ENCODE peak calls at places on chromosomes 4 and X, in eight cellular contexts. One of them, this sample, is unnamed.

GRCh38 chr4:70801265-70801809 is 38.4 kb downstream of the GRSF1 start:
- DNase-seq in ovary: no peak
- DNase-seq in HepG2: no peak
- DNase-seq in sigmoid colon: no peak
- DNase-seq in body of pancreas: no peak
- DNase-seq in GM12878: no peak
- DNase-seq in right lobe of liver: no peak
- DNase-seq in endothelial cell of umbilical vein: no peak
- DNase-seq in this sample: no peak

GRCh38 chr4:125515016-125515415 is 200.3 kb downstream of the FAT4 start:
- DNase-seq in GM12878: no peak
- DNase-seq in body of pancreas: no peak
- DNase-seq in sigmoid colon: no peak
- DNase-seq in endothelial cell of umbilical vein: no peak
- DNase-seq in right lobe of liver: no peak
- DNase-seq in HepG2: no peak
- DNase-seq in ovary: no peak
- DNase-seq in this sample: no peak

GRCh38 chr4:675036-675804 is 878 bp downstream of the MYL5 start:
- DNase-seq in right lobe of liver: no peak
- DNase-seq in endothelial cell of umbilical vein: no peak
- DNase-seq in body of pancreas: no peak
- DNase-seq in GM12878: no peak
- DNase-seq in sigmoid colon: no peak
- DNase-seq in HepG2: no peak
- DNase-seq in ovary: peak
- DNase-seq in this sample: no peak

GRCh38 chr4:102494603-102495002 is 6.6 kb upstream of the NFKB1 start:
- DNase-seq in body of pancreas: no peak
- DNase-seq in sigmoid colon: no peak
- DNase-seq in right lobe of liver: no peak
- DNase-seq in endothelial cell of umbilical vein: no peak
- DNase-seq in ovary: no peak
- DNase-seq in HepG2: no peak
- DNase-seq in GM12878: no peak
- DNase-seq in this sample: no peak

GRCh38 chrX:18997916-18998315 is 14.0 kb upstream of the PHKA2 start:
- DNase-seq in body of pancreas: no peak
- DNase-seq in endothelial cell of umbilical vein: no peak
- DNase-seq in right lobe of liver: no peak
- DNase-seq in sigmoid colon: no peak
- DNase-seq in GM12878: no peak
- DNase-seq in ovary: no peak
- DNase-seq in HepG2: no peak
- DNase-seq in this sample: no peak

GRCh38 chr4:52833941-52834525 is 28.1 kb upstream of the RASL11B start:
- DNase-seq in endothelial cell of umbilical vein: no peak
- DNase-seq in ovary: no peak
- DNase-seq in right lobe of liver: no peak
- DNase-seq in sigmoid colon: no peak
- DNase-seq in body of pancreas: no peak
- DNase-seq in GM12878: no peak
- DNase-seq in HepG2: no peak
- DNase-seq in this sample: no peak

GRCh38 chr4:163548481-163549243 is 54.2 kb downstream of the TMA16 start:
- DNase-seq in ovary: no peak
- DNase-seq in endothelial cell of umbilical vein: peak
- DNase-seq in sigmoid colon: no peak
- DNase-seq in body of pancreas: peak
- DNase-seq in HepG2: peak
- DNase-seq in right lobe of liver: no peak
- DNase-seq in GM12878: no peak
- DNase-seq in this sample: no peak

GRCh38 chrX:29071525-29071924 is 484.3 kb downstream of the IL1RAPL1 start:
- DNase-seq in GM12878: no peak
- DNase-seq in endothelial cell of umbilical vein: peak
- DNase-seq in ovary: no peak
- DNase-seq in sigmoid colon: no peak
- DNase-seq in right lobe of liver: no peak
- DNase-seq in body of pancreas: no peak
- DNase-seq in HepG2: no peak
- DNase-seq in this sample: no peak

GRCh38 chrX:124726881-124727280 is 380.5 kb downstream of the SH2D1A start:
- DNase-seq in sigmoid colon: no peak
- DNase-seq in HepG2: no peak
- DNase-seq in endothelial cell of umbilical vein: no peak
- DNase-seq in body of pancreas: no peak
- DNase-seq in ovary: no peak
- DNase-seq in right lobe of liver: no peak
- DNase-seq in GM12878: no peak
- DNase-seq in this sample: no peak

GRCh38 chrX:17459596-17459995 is 84.6 kb downstream of the NHS start:
- DNase-seq in ovary: no peak
- DNase-seq in body of pancreas: no peak
- DNase-seq in GM12878: no peak
- DNase-seq in HepG2: no peak
- DNase-seq in endothelial cell of umbilical vein: no peak
- DNase-seq in right lobe of liver: no peak
- DNase-seq in sigmoid colon: no peak
- DNase-seq in this sample: no peak

GRCh38 chr4:185229021-185229818 is 19.8 kb downstream of the SNX25 start:
- DNase-seq in HepG2: no peak
- DNase-seq in endothelial cell of umbilical vein: no peak
- DNase-seq in right lobe of liver: no peak
- DNase-seq in body of pancreas: peak
- DNase-seq in GM12878: no peak
- DNase-seq in sigmoid colon: no peak
- DNase-seq in ovary: no peak
- DNase-seq in this sample: no peak

GRCh38 chrX:124594017-124594651 is 247.8 kb downstream of the SH2D1A start:
- DNase-seq in body of pancreas: no peak
- DNase-seq in GM12878: no peak
- DNase-seq in ovary: no peak
- DNase-seq in right lobe of liver: no peak
- DNase-seq in endothelial cell of umbilical vein: no peak
- DNase-seq in sigmoid colon: no peak
- DNase-seq in HepG2: no peak
- DNase-seq in this sample: no peak

GRCh38 chrX:150772150-150772970 is 79.2 kb downstream of the MTMR1 start:
- DNase-seq in right lobe of liver: peak
- DNase-seq in GM12878: no peak
- DNase-seq in sigmoid colon: peak
- DNase-seq in ovary: peak
- DNase-seq in endothelial cell of umbilical vein: peak
- DNase-seq in body of pancreas: peak
- DNase-seq in HepG2: peak
- DNase-seq in this sample: peak

GRCh38 chrX:133580630-133581029 is 165.3 kb upstream of the GPC4 start:
- DNase-seq in right lobe of liver: no peak
- DNase-seq in endothelial cell of umbilical vein: no peak
- DNase-seq in GM12878: no peak
- DNase-seq in sigmoid colon: no peak
- DNase-seq in body of pancreas: no peak
- DNase-seq in ovary: no peak
- DNase-seq in HepG2: no peak
- DNase-seq in this sample: no peak

GRCh38 chrX:120514236-120514635 is 45.1 kb upstream of the LAMP2 start:
- DNase-seq in ovary: no peak
- DNase-seq in HepG2: peak
- DNase-seq in body of pancreas: peak
- DNase-seq in endothelial cell of umbilical vein: peak
- DNase-seq in GM12878: no peak
- DNase-seq in right lobe of liver: no peak
- DNase-seq in sigmoid colon: no peak
- DNase-seq in this sample: no peak

GRCh38 chr4:1594871-1595788 is 89.0 kb downstream of the FAM53A start:
- DNase-seq in HepG2: no peak
- DNase-seq in endothelial cell of umbilical vein: no peak
- DNase-seq in GM12878: no peak
- DNase-seq in body of pancreas: no peak
- DNase-seq in right lobe of liver: no peak
- DNase-seq in sigmoid colon: peak
- DNase-seq in ovary: peak
- DNase-seq in this sample: no peak

GRCh38 chr4:76341063-76341462 is 34.5 kb downstream of the STBD1 start:
- DNase-seq in right lobe of liver: no peak
- DNase-seq in sigmoid colon: no peak
- DNase-seq in endothelial cell of umbilical vein: no peak
- DNase-seq in HepG2: no peak
- DNase-seq in ovary: no peak
- DNase-seq in body of pancreas: no peak
- DNase-seq in GM12878: no peak
- DNase-seq in this sample: no peak

GRCh38 chr4:76447326-76447954 is 12.4 kb downstream of the SHROOM3 start:
- DNase-seq in ovary: no peak
- DNase-seq in HepG2: no peak
- DNase-seq in body of pancreas: no peak
- DNase-seq in right lobe of liver: no peak
- DNase-seq in GM12878: no peak
- DNase-seq in sigmoid colon: no peak
- DNase-seq in endothelial cell of umbilical vein: peak
- DNase-seq in this sample: no peak

GRCh38 chrX:102155806-102156179 is at the start of gene BEX5:
- DNase-seq in GM12878: no peak
- DNase-seq in body of pancreas: peak
- DNase-seq in HepG2: no peak
- DNase-seq in right lobe of liver: peak
- DNase-seq in endothelial cell of umbilical vein: peak
- DNase-seq in ovary: peak
- DNase-seq in sigmoid colon: peak
- DNase-seq in this sample: no peak

GRCh38 chr4:142044271-142044670 is 407.9 kb downstream of the IL15 start:
- DNase-seq in GM12878: no peak
- DNase-seq in body of pancreas: no peak
- DNase-seq in HepG2: no peak
- DNase-seq in endothelial cell of umbilical vein: no peak
- DNase-seq in sigmoid colon: no peak
- DNase-seq in ovary: no peak
- DNase-seq in right lobe of liver: no peak
- DNase-seq in this sample: no peak

GRCh38 chr4:82994834-82995233 is 15.8 kb downstream of the LIN54 start:
- DNase-seq in right lobe of liver: no peak
- DNase-seq in sigmoid colon: no peak
- DNase-seq in GM12878: no peak
- DNase-seq in HepG2: peak
- DNase-seq in body of pancreas: no peak
- DNase-seq in endothelial cell of umbilical vein: no peak
- DNase-seq in ovary: no peak
- DNase-seq in this sample: no peak

DNA sequence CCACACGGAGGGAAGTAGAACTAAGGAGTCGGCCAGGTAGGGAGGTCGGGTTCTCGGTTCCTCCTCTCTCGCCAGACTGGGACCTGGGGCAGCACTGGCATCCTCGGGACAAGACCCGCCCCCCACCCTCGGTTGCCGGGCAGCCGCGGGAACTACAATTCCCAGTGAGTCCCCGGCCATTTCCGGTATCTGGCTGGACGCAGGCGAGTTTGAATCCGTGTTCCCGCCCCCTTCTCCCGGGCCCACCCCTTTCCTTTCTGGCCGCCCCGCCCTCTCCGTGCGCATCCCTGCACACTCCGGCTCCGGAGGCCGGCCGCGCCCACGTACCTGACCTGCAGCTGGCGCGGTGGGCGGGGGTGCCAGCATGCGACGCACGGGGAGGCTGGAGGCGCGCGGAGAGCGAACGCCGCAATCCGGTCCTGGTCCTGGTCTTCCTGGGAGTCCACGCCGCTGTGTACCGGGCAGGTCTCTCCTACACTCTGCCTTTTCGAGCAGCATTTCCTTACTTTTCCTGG is 10.2 kb upstream of the DLG3 start:
- DNase-seq in GM12878: no peak
- DNase-seq in sigmoid colon: peak
- DNase-seq in ovary: peak
- DNase-seq in right lobe of liver: peak
- DNase-seq in HepG2: peak
- DNase-seq in endothelial cell of umbilical vein: peak
- DNase-seq in body of pancreas: peak
- DNase-seq in this sample: peak
- TF ChIP-seq POLR2A in GM12878: no peak
- TF ChIP-seq POLR2A in sigmoid colon: no peak
- TF ChIP-seq POLR2A in ovary: no peak
- TF ChIP-seq POLR2A in right lobe of liver: no peak
- TF ChIP-seq POLR2A in HepG2: peak
- TF ChIP-seq POLR2A in endothelial cell of umbilical vein: no peak
- TF ChIP-seq POLR2A in body of pancreas: peak
- TF ChIP-seq POLR2A in this sample: peak

GRCh38 chrX:37896491-37896890 is 49.1 kb upstream of the DYNLT3 start:
- DNase-seq in sigmoid colon: no peak
- DNase-seq in GM12878: no peak
- DNase-seq in right lobe of liver: no peak
- DNase-seq in body of pancreas: no peak
- DNase-seq in ovary: no peak
- DNase-seq in endothelial cell of umbilical vein: no peak
- DNase-seq in HepG2: no peak
- DNase-seq in this sample: no peak
- TF ChIP-seq POLR2A in sigmoid colon: no peak
- TF ChIP-seq POLR2A in GM12878: no peak
- TF ChIP-seq POLR2A in right lobe of liver: no peak
- TF ChIP-seq POLR2A in body of pancreas: no peak
- TF ChIP-seq POLR2A in ovary: no peak
- TF ChIP-seq POLR2A in endothelial cell of umbilical vein: no peak
- TF ChIP-seq POLR2A in HepG2: no peak
- TF ChIP-seq POLR2A in this sample: no peak

DNA sequence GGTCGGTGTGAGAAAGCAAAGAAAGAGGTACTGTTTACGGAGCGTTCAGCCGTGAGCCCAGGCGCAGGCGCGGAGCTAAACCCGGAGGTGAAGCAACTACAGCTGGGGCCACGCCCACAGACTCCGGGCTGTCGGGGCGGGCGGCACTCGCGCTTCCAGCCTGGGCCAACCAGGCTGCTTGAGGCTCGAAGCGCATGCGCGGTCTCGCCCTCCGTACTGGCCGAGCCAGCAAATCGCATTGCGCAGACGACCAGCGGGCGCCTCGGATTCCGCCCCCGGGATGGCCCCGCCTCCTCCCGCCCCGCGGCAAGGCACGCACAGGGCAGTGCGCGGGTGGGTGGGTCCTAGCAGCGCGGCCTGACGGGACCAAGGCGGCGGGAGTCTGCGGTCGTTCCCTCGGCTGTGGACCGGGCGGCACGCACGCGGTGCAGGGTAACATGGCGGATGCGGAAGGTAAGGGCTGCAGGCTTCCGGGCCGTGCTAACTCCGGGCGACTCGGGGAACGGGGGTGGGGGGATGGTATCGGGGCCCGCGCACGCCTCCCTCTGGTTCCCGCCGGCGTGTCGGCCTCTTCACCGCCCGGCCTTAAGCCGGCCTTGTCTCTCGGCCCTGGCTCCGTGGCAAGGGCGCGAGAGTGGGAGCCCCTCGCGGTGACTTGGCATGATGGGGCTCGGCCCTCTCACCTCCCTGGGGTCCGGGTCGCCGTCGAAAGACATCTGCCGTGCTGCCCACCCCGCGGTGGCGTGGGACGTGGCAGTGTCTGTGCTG is at the start of gene DKC1:
- DNase-seq in endothelial cell of umbilical vein: peak
- DNase-seq in ovary: peak
- DNase-seq in body of pancreas: peak
- DNase-seq in right lobe of liver: peak
- DNase-seq in GM12878: peak
- DNase-seq in sigmoid colon: peak
- DNase-seq in HepG2: peak
- DNase-seq in this sample: peak
- TF ChIP-seq POLR2A in endothelial cell of umbilical vein: peak
- TF ChIP-seq POLR2A in ovary: no peak
- TF ChIP-seq POLR2A in body of pancreas: peak
- TF ChIP-seq POLR2A in right lobe of liver: peak
- TF ChIP-seq POLR2A in GM12878: peak
- TF ChIP-seq POLR2A in sigmoid colon: no peak
- TF ChIP-seq POLR2A in HepG2: peak
- TF ChIP-seq POLR2A in this sample: peak

GRCh38 chrX:103687696-103688191 is 1.2 kb upstream of the MORF4L2 start:
- DNase-seq in HepG2: peak
- DNase-seq in body of pancreas: peak
- DNase-seq in ovary: peak
- DNase-seq in endothelial cell of umbilical vein: peak
- DNase-seq in right lobe of liver: peak
- DNase-seq in GM12878: peak
- DNase-seq in sigmoid colon: peak
- DNase-seq in this sample: peak
- TF ChIP-seq POLR2A in HepG2: peak
- TF ChIP-seq POLR2A in body of pancreas: peak
- TF ChIP-seq POLR2A in ovary: peak
- TF ChIP-seq POLR2A in endothelial cell of umbilical vein: no peak
- TF ChIP-seq POLR2A in right lobe of liver: peak
- TF ChIP-seq POLR2A in GM12878: no peak
- TF ChIP-seq POLR2A in sigmoid colon: no peak
- TF ChIP-seq POLR2A in this sample: no peak